ENCODE peak calls at places on chromosomes 6 and 20, in six cellular contexts. Y is RWPE1, P is mucosa of descending colon, O is cardiac fibroblast, U is neural crest cell, V is foreskin keratinocyte. K is an unnamed sample.

GRCh38 chr6:108768792-108769524 is 79.3 kb upstream of the ARMC2 start:
- DNase-seq in P (no peak), O (no peak), U (no peak), Y (no peak), V (no peak), K (no peak)

GRCh38 chr6:39295538-39295937 is 18.7 kb downstream of the KCNK17 start:
- DNase-seq in P (peak; percentile 39), U (no peak), O (no peak), V (no peak), Y (no peak), K (no peak)

GRCh38 chr6:121794630-121795029 is 359.2 kb downstream of the GJA1 start:
- DNase-seq in P (no peak), V (peak; percentile 65), O (peak; percentile 95), Y (peak; percentile 66), U (no peak), K (no peak)

GRCh38 chr20:1472556-1473243 is 6.1 kb upstream of the NSFL1C start:
- DNase-seq in O (no peak), P (no peak), U (no peak), V (no peak), Y (no peak), K (no peak)

GRCh38 chr20:14413835-14414234 is 76.4 kb upstream of the FLRT3 start:
- DNase-seq in U (no peak), O (no peak), Y (no peak), V (no peak), P (no peak), K (no peak)

GRCh38 chr20:38217791-38218565 is 42.6 kb downstream of the KIAA1755 start:
- DNase-seq in O (peak; percentile 93), U (no peak), V (peak; percentile 66), P (no peak), Y (peak; percentile 99), K (no peak)

GRCh38 chr6:4610256-4610655 is 165.9 kb upstream of the CDYL start:
- DNase-seq in U (no peak), V (no peak), O (peak; percentile 86), Y (no peak), P (no peak), K (no peak)

GRCh38 chr6:73152998-73153757 is 72.1 kb downstream of the KHDC1L start:
- DNase-seq in U (no peak), Y (peak; percentile 19), V (no peak), P (no peak), O (peak; percentile 62), K (no peak)

GRCh38 chr20:10332656-10333421 is 101.2 kb downstream of the MKKS start:
- DNase-seq in Y (no peak), P (no peak), U (no peak), V (no peak), O (peak; percentile 28), K (no peak)

GRCh38 chr6:43717822-43718221 is 30.2 kb upstream of the MRPS18A start:
- DNase-seq in U (no peak), V (no peak), Y (no peak), P (no peak), O (no peak), K (no peak)

GRCh38 chr6:138308728-138309110 is 69.0 kb upstream of the SMIM28 start:
- DNase-seq in Y (no peak), U (no peak), P (no peak), V (no peak), O (no peak), K (no peak)

GRCh38 chr6:109978174-109979032 is at the start of gene GPR6:
- DNase-seq in O (peak; percentile 49), P (peak; percentile 74), Y (peak; percentile 45), U (peak; percentile 93), V (peak; percentile 24), K (peak; percentile 89)

GRCh38 chr6:18501313-18502013 is 114.3 kb downstream of the RNF144B start:
- DNase-seq in U (no peak), P (peak; percentile 38), V (peak; percentile 56), Y (no peak), O (peak; percentile 94), K (no peak)

GRCh38 chr6:17987576-17988421 is at the start of gene KIF13A:
- DNase-seq in Y (peak; percentile 54), U (peak; percentile 50), P (peak; percentile 81), V (no peak), O (peak; percentile 63), K (peak; percentile 61)

GRCh38 chr6:160190974-160191373 is 67.6 kb downstream of the SLC22A2 start:
- DNase-seq in P (no peak), O (no peak), V (no peak), Y (no peak), U (no peak), K (no peak)

GRCh38 chr6:45445749-45446454 is 68.2 kb upstream of the SUPT3H start:
- DNase-seq in P (peak; percentile 42), Y (peak; percentile 86), O (peak; percentile 100), V (peak; percentile 97), U (no peak), K (no peak)

GRCh38 chr20:57618091-57618765 is 2.0 kb downstream of the ZBP1 start:
- DNase-seq in Y (peak; percentile 81), U (no peak), O (no peak), V (peak; percentile 40), P (peak; percentile 67), K (no peak)

GRCh38 chr6:78942451-78942850 is 75.1 kb downstream of the IRAK1BP1 start:
- DNase-seq in V (peak; percentile 10), Y (peak; percentile 16), P (no peak), U (no peak), O (peak; percentile 47), K (no peak)

GRCh38 chr6:73691512-73691911 is 4.5 kb upstream of the CD109 start:
- DNase-seq in V (no peak), P (no peak), O (peak; percentile 32), U (no peak), Y (no peak), K (no peak)

GRCh38 chr6:167668019-167668753 is 158.5 kb upstream of the AFDN start:
- DNase-seq in U (no peak), Y (no peak), O (no peak), P (no peak), V (no peak), K (no peak)

GRCh38 chr6:56992703-56993102 is 37.8 kb downstream of the BEND6 start:
- DNase-seq in O (peak; percentile 20), U (no peak), V (no peak), Y (no peak), P (no peak), K (no peak)

GRCh38 chr6:25456249-25456648 is 177.1 kb downstream of the CARMIL1 start:
- DNase-seq in O (no peak), U (no peak), Y (no peak), V (no peak), P (no peak), K (no peak)

GRCh38 chr6:124777834-124778233 is 184.4 kb upstream of the RNF217 start:
- DNase-seq in P (no peak), O (no peak), U (no peak), Y (no peak), V (no peak), K (no peak)

GRCh38 chr6:3619201-3619600 is 132.3 kb downstream of the PXDC1 start:
- DNase-seq in V (no peak), O (no peak), U (no peak), Y (no peak), P (no peak), K (no peak)

GRCh38 chr20:48456361-48457184 is 371.2 kb downstream of the PREX1 start:
- DNase-seq in P (no peak), U (no peak), Y (no peak), V (no peak), O (no peak), K (no peak)
- TF ChIP-seq CTCF in P (no peak), U (no peak), Y (no peak), V (no peak), O (no peak), K (no peak)

GRCh38 chr20:23050847-23051627 is 1.6 kb upstream of the THBD start:
- DNase-seq in P (peak; percentile 71), U (peak; percentile 77), Y (peak; percentile 57), O (peak; percentile 91), V (peak; percentile 71), K (peak; percentile 83)
- TF ChIP-seq CTCF in P (peak; percentile 11), U (peak; percentile 82), Y (peak; percentile 77), O (peak; percentile 82), V (peak; percentile 93), K (peak; percentile 80)

GRCh38 chr20:35508493-35509218 is 20.8 kb downstream of the C20orf173 start:
- DNase-seq in P (no peak), V (no peak), U (no peak), Y (no peak), O (no peak), K (no peak)
- TF ChIP-seq CTCF in P (no peak), V (no peak), U (no peak), Y (no peak), O (no peak), K (no peak)

DNA sequence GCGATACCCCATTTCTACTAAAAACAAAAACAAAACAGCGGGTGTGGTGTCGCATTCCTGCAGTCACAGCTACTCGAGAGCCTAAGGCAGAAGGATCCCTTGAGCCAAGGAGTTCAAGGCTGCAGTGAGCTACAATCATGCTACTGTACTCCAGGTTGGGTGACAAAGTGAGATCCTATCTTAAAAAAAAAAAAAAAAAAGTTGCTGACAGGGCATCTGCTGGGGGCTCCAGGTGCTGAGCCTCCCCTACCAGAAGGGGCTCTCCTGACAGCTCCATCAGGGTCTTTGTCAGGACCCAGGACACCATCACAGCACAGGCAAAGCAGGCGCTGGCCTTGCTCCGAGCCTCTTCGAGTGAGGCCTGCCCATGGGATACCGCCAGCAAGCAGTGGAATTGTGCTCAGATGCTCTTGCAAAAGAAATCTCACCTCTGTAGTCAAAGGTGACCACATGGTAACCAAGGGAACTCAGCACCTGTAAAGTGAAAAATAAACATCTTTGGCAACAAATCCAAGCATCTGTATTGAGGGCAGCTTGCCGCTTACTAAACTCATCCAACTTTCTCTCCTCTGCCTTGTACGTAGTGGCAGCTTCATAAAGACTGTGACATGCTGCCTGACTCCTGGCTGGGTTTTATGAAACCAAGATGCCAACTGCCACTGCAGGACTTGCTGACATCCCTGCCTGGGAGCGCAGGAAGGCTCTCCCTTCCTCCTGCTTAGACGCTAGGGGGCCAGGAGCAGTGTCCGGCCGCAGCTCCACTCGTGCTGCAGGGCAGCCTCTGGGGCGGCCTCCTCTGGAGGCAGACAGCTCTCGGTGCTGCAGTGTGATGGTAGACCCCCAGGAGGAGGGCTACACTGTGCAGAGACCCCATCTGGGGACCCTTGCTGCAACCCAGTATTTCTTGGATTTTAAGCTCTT is 66.9 kb downstream of the PYGB start:
- DNase-seq in V (no peak), Y (no peak), P (peak; percentile 19), U (no peak), O (no peak), K (no peak)
- TF ChIP-seq CTCF in V (no peak), Y (no peak), P (no peak), U (no peak), O (no peak), K (no peak)

GRCh38 chr20:39893013-39893685 is 795.9 kb downstream of the MAFB start:
- DNase-seq in Y (no peak), P (no peak), U (no peak), O (peak; percentile 71), V (peak; percentile 84), K (no peak)
- TF ChIP-seq CTCF in Y (no peak), P (no peak), U (peak; percentile 43), O (no peak), V (peak; percentile 49), K (no peak)

GRCh38 chr20:49685809-49686208 is 27.9 kb downstream of the B4GALT5 start:
- DNase-seq in P (no peak), V (no peak), Y (no peak), O (peak; percentile 72), U (no peak), K (no peak)
- TF ChIP-seq CTCF in P (no peak), V (no peak), Y (no peak), O (no peak), U (no peak), K (no peak)

K was measured in progenitor cell of endocrine pancreas.